ENCODE peak calls at places on chromosomes 7 and 10, in seven cellular contexts. One of them, this sample, is unnamed.

GRCh38 chr7:155166673-155167370 is 96.7 kb downstream of the HTR5A start:
- DNase-seq in GM23338: no peak
- DNase-seq in SK-N-SH: no peak
- DNase-seq in HCT116: peak; percentile 72
- DNase-seq in A549: no peak
- DNase-seq in HL-60: peak; percentile 41
- DNase-seq in K562: peak; percentile 38
- DNase-seq in this sample: peak; percentile 98

GRCh38 chr10:110610308-110610774 is 33.8 kb upstream of the RBM20 start:
- DNase-seq in GM23338: peak; percentile 94
- DNase-seq in A549: peak; percentile 58
- DNase-seq in K562: peak; percentile 71
- DNase-seq in HL-60: no peak
- DNase-seq in HCT116: peak; percentile 49
- DNase-seq in SK-N-SH: peak; percentile 69
- DNase-seq in this sample: no peak

GRCh38 chr7:95295399-95295798 is 28.9 kb downstream of the PON1 start:
- DNase-seq in SK-N-SH: no peak
- DNase-seq in A549: no peak
- DNase-seq in HCT116: no peak
- DNase-seq in K562: no peak
- DNase-seq in GM23338: no peak
- DNase-seq in HL-60: no peak
- DNase-seq in this sample: no peak

GRCh38 chr10:112797221-112797620 is 152.8 kb upstream of the TCF7L2 start:
- DNase-seq in GM23338: peak; percentile 64
- DNase-seq in SK-N-SH: no peak
- DNase-seq in HL-60: no peak
- DNase-seq in K562: no peak
- DNase-seq in A549: no peak
- DNase-seq in HCT116: no peak
- DNase-seq in this sample: no peak

GRCh38 chr10:7239312-7239985 is 171.4 kb downstream of the SFMBT2 start:
- DNase-seq in HCT116: no peak
- DNase-seq in HL-60: no peak
- DNase-seq in A549: no peak
- DNase-seq in K562: no peak
- DNase-seq in SK-N-SH: no peak
- DNase-seq in GM23338: no peak
- DNase-seq in this sample: no peak

GRCh38 chr10:44946201-44946600 is 13.4 kb upstream of the RASSF4 start:
- DNase-seq in HCT116: no peak
- DNase-seq in K562: no peak
- DNase-seq in GM23338: no peak
- DNase-seq in A549: no peak
- DNase-seq in HL-60: no peak
- DNase-seq in SK-N-SH: no peak
- DNase-seq in this sample: no peak

GRCh38 chr10:9081253-9081652 is 1026.8 kb downstream of the GATA3 start:
- DNase-seq in A549: no peak
- DNase-seq in K562: no peak
- DNase-seq in SK-N-SH: no peak
- DNase-seq in HCT116: no peak
- DNase-seq in HL-60: no peak
- DNase-seq in GM23338: no peak
- DNase-seq in this sample: no peak

GRCh38 chr10:75191821-75192568 is 18.6 kb upstream of the VDAC2 start:
- DNase-seq in K562: peak; percentile 84
- DNase-seq in SK-N-SH: no peak
- DNase-seq in HL-60: no peak
- DNase-seq in A549: peak; percentile 97
- DNase-seq in GM23338: no peak
- DNase-seq in HCT116: no peak
- DNase-seq in this sample: no peak

GRCh38 chr10:120800528-120801323 is 50.4 kb upstream of the WDR11 start:
- DNase-seq in HCT116: no peak
- DNase-seq in A549: no peak
- DNase-seq in K562: no peak
- DNase-seq in SK-N-SH: no peak
- DNase-seq in HL-60: no peak
- DNase-seq in GM23338: peak; percentile 62
- DNase-seq in this sample: no peak

GRCh38 chr10:84715911-84716310 is 387.5 kb downstream of the CCSER2 start:
- DNase-seq in SK-N-SH: peak; percentile 73
- DNase-seq in HL-60: no peak
- DNase-seq in A549: peak; percentile 63
- DNase-seq in K562: peak; percentile 61
- DNase-seq in GM23338: peak; percentile 81
- DNase-seq in HCT116: peak; percentile 31
- DNase-seq in this sample: peak; percentile 22

GRCh38 chr7:12635830-12636229 is 51.6 kb upstream of the ARL4A start:
- DNase-seq in HL-60: no peak
- DNase-seq in GM23338: peak; percentile 19
- DNase-seq in HCT116: no peak
- DNase-seq in SK-N-SH: no peak
- DNase-seq in A549: no peak
- DNase-seq in K562: no peak
- DNase-seq in this sample: no peak

GRCh38 chr7:134130124-134130523 is 3.0 kb downstream of the LRGUK start:
- DNase-seq in GM23338: peak; percentile 83
- DNase-seq in HL-60: no peak
- DNase-seq in HCT116: no peak
- DNase-seq in K562: no peak
- DNase-seq in A549: no peak
- DNase-seq in SK-N-SH: no peak
- DNase-seq in this sample: no peak

GRCh38 chr7:34675749-34676374 is 17.8 kb downstream of the NPSR1 start:
- DNase-seq in A549: peak; percentile 32
- DNase-seq in SK-N-SH: peak; percentile 37
- DNase-seq in GM23338: peak; percentile 75
- DNase-seq in K562: peak; percentile 22
- DNase-seq in HCT116: peak; percentile 13
- DNase-seq in HL-60: no peak
- DNase-seq in this sample: peak; percentile 13

GRCh38 chr7:44222074-44222473 is 21.3 kb downstream of the YKT6 start:
- DNase-seq in HL-60: no peak
- DNase-seq in A549: no peak
- DNase-seq in K562: no peak
- DNase-seq in HCT116: no peak
- DNase-seq in SK-N-SH: no peak
- DNase-seq in GM23338: no peak
- DNase-seq in this sample: no peak

GRCh38 chr7:115844857-115845256 is 185.7 kb downstream of the TFEC start:
- DNase-seq in A549: no peak
- DNase-seq in HL-60: no peak
- DNase-seq in GM23338: no peak
- DNase-seq in HCT116: no peak
- DNase-seq in SK-N-SH: no peak
- DNase-seq in K562: no peak
- DNase-seq in this sample: no peak

GRCh38 chr10:5618829-5619228 is 47.6 kb downstream of the ASB13 start:
- DNase-seq in HCT116: no peak
- DNase-seq in SK-N-SH: peak; percentile 56
- DNase-seq in K562: no peak
- DNase-seq in A549: no peak
- DNase-seq in HL-60: no peak
- DNase-seq in GM23338: no peak
- DNase-seq in this sample: no peak

GRCh38 chr10:63651864-63652263 is 130.7 kb downstream of the REEP3 start:
- DNase-seq in SK-N-SH: peak; percentile 52
- DNase-seq in GM23338: no peak
- DNase-seq in K562: no peak
- DNase-seq in HCT116: no peak
- DNase-seq in HL-60: no peak
- DNase-seq in A549: no peak
- DNase-seq in this sample: no peak

GRCh38 chr7:155685070-155685790 is 40.8 kb downstream of the RBM33 start:
- DNase-seq in K562: no peak
- DNase-seq in GM23338: no peak
- DNase-seq in HCT116: no peak
- DNase-seq in A549: no peak
- DNase-seq in HL-60: no peak
- DNase-seq in SK-N-SH: no peak
- DNase-seq in this sample: no peak

GRCh38 chr7:36668080-36668479 is 56.2 kb downstream of the AOAH start:
- DNase-seq in HCT116: no peak
- DNase-seq in K562: no peak
- DNase-seq in A549: no peak
- DNase-seq in GM23338: no peak
- DNase-seq in HL-60: no peak
- DNase-seq in SK-N-SH: no peak
- DNase-seq in this sample: no peak

GRCh38 chr10:24360286-24361127 is 151.6 kb downstream of the KIAA1217 start:
- DNase-seq in SK-N-SH: peak; percentile 68
- DNase-seq in GM23338: peak; percentile 81
- DNase-seq in HL-60: no peak
- DNase-seq in HCT116: peak; percentile 47
- DNase-seq in A549: peak; percentile 64
- DNase-seq in K562: peak; percentile 48
- DNase-seq in this sample: peak; percentile 32

GRCh38 chr7:29921404-29922010 is 68.1 kb downstream of the SCRN1 start:
- DNase-seq in GM23338: peak; percentile 86
- DNase-seq in SK-N-SH: peak; percentile 81
- DNase-seq in A549: peak; percentile 71
- DNase-seq in HL-60: peak; percentile 35
- DNase-seq in HCT116: peak; percentile 46
- DNase-seq in K562: peak; percentile 67
- DNase-seq in this sample: peak; percentile 59

GRCh38 chr10:95864906-95865813 is 42.6 kb upstream of the CC2D2B start:
- DNase-seq in SK-N-SH: peak; percentile 35
- DNase-seq in K562: peak; percentile 34
- DNase-seq in A549: peak; percentile 67
- DNase-seq in HL-60: peak; percentile 78
- DNase-seq in GM23338: peak; percentile 82
- DNase-seq in HCT116: peak; percentile 48
- DNase-seq in this sample: peak; percentile 46

GRCh38 chr10:133084491-133084890 is 3.2 kb upstream of the ADGRA1 start:
- DNase-seq in HL-60: no peak
- DNase-seq in GM23338: no peak
- DNase-seq in HCT116: no peak
- DNase-seq in K562: no peak
- DNase-seq in SK-N-SH: no peak
- DNase-seq in A549: no peak
- DNase-seq in this sample: no peak
- TF ChIP-seq REST in HL-60: no peak
- TF ChIP-seq REST in GM23338: no peak
- TF ChIP-seq REST in HCT116: no peak
- TF ChIP-seq REST in K562: no peak
- TF ChIP-seq REST in SK-N-SH: no peak
- TF ChIP-seq REST in A549: no peak
- TF ChIP-seq REST in this sample: no peak

DNA sequence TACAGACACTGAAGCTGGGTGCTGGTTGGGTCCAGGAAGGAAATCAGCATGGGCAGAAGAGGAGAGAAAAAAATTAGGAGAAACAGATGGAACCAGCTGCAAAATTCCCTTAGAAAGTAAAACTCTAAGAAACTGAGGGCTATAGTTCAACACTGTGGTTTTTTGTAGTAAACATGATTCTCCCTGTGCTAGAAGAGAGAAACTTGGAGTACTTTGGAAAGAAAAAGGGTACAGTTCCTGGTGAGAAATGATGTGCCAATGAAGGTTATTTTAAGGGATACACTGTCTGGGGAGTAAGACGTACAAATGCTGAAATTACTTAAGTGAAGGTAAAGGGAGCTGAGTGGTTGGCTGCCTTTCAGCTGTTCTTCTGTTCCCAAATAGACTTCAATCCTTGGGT is 181.5 kb upstream of the HPS1 start:
- DNase-seq in K562: no peak
- DNase-seq in A549: no peak
- DNase-seq in HL-60: no peak
- DNase-seq in SK-N-SH: no peak
- DNase-seq in GM23338: no peak
- DNase-seq in HCT116: no peak
- DNase-seq in this sample: no peak
- TF ChIP-seq REST in K562: no peak
- TF ChIP-seq REST in A549: no peak
- TF ChIP-seq REST in HL-60: no peak
- TF ChIP-seq REST in SK-N-SH: no peak
- TF ChIP-seq REST in GM23338: no peak
- TF ChIP-seq REST in HCT116: no peak
- TF ChIP-seq REST in this sample: no peak

GRCh38 chr7:31783221-31783620 is 96.2 kb downstream of the PPP1R17 start:
- DNase-seq in GM23338: no peak
- DNase-seq in HCT116: no peak
- DNase-seq in A549: no peak
- DNase-seq in K562: no peak
- DNase-seq in HL-60: no peak
- DNase-seq in SK-N-SH: no peak
- DNase-seq in this sample: no peak

GRCh38 chr7:31776616-31777015 is 89.6 kb downstream of the PPP1R17 start:
- DNase-seq in SK-N-SH: no peak
- DNase-seq in HCT116: no peak
- DNase-seq in GM23338: no peak
- DNase-seq in A549: peak; percentile 22
- DNase-seq in HL-60: no peak
- DNase-seq in K562: no peak
- DNase-seq in this sample: no peak

GRCh38 chr7:31785081-31785480 is 98.1 kb downstream of the PPP1R17 start:
- DNase-seq in A549: no peak
- DNase-seq in GM23338: no peak
- DNase-seq in HCT116: no peak
- DNase-seq in K562: no peak
- DNase-seq in HL-60: no peak
- DNase-seq in SK-N-SH: no peak
- DNase-seq in this sample: no peak

GRCh38 chr7:31778296-31778695 is 91.3 kb downstream of the PPP1R17 start:
- DNase-seq in GM23338: no peak
- DNase-seq in SK-N-SH: no peak
- DNase-seq in HCT116: no peak
- DNase-seq in HL-60: no peak
- DNase-seq in K562: no peak
- DNase-seq in A549: no peak
- DNase-seq in this sample: no peak

GRCh38 chr7:31782411-31782991 is 95.5 kb downstream of the PPP1R17 start:
- DNase-seq in HCT116: peak; percentile 35
- DNase-seq in GM23338: peak; percentile 85
- DNase-seq in A549: peak; percentile 75
- DNase-seq in K562: peak; percentile 61
- DNase-seq in SK-N-SH: peak; percentile 65
- DNase-seq in HL-60: peak; percentile 32
- DNase-seq in this sample: peak; percentile 38
- TF ChIP-seq REST in HCT116: no peak
- TF ChIP-seq REST in GM23338: no peak
- TF ChIP-seq REST in A549: no peak
- TF ChIP-seq REST in K562: no peak
- TF ChIP-seq REST in SK-N-SH: no peak
- TF ChIP-seq REST in HL-60: no peak
- TF ChIP-seq REST in this sample: no peak

DNA sequence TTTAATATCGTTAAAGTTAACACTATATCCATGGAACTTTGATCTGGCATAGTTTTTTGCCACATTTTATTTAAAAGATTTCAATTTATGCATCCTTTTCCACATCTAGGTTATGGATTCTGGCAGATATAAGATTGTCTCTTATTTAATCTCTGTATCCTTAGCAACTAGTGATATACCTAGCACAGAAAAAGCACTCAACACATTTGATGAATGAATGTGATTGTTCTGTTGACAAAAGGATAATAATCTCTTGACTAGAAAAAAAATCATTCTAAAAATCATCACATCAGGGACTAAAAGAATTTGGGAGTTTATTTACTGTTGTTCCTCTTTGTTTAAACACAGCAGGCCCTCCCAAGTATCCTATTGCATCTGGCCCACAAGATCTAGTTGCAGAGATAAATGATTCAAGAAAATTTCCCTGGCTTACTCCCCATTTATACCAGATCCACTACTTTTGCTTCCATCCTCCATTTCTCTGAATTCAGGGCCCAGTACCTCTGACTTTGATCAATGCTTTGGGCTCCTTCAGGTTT is 84.0 kb upstream of the C1GALT1 start:
- DNase-seq in K562: no peak
- DNase-seq in GM23338: no peak
- DNase-seq in A549: no peak
- DNase-seq in SK-N-SH: no peak
- DNase-seq in HL-60: no peak
- DNase-seq in HCT116: no peak
- DNase-seq in this sample: no peak
- TF ChIP-seq REST in K562: no peak
- TF ChIP-seq REST in GM23338: no peak
- TF ChIP-seq REST in A549: no peak
- TF ChIP-seq REST in SK-N-SH: no peak
- TF ChIP-seq REST in HL-60: no peak
- TF ChIP-seq REST in HCT116: no peak
- TF ChIP-seq REST in this sample: no peak